ENCODE peak calls at places on chromosome 17, in six cellular contexts. C, U, E, R, K and F are unnamed samples.

GRCh38 chr17:76537288-76537577 is 276 bp downstream of the CYGB start:
- DNase-seq in C (peak), U (no peak), E (peak), R (no peak), K (no peak), F (no peak)

GRCh38 chr17:17551361-17551760 is 40.1 kb downstream of the PEMT start:
- DNase-seq in C (peak), U (no peak), E (no peak), R (no peak), K (no peak), F (no peak)

GRCh38 chr17:66507103-66507923 is 204.9 kb downstream of the PRKCA start:
- DNase-seq in C (peak), U (peak), E (peak), R (no peak), K (no peak), F (no peak)

GRCh38 chr17:76524598-76525512 is 12.7 kb downstream of the CYGB start:
- DNase-seq in C (no peak), U (peak), E (peak), R (no peak), K (no peak), F (no peak)

GRCh38 chr17:72661093-72661944 is 431.2 kb downstream of the SLC39A11 start:
- DNase-seq in C (no peak), U (peak), E (no peak), R (no peak), K (peak), F (peak)

GRCh38 chr17:81277938-81278693 is 17.0 kb downstream of the SLC38A10 start:
- DNase-seq in C (peak), U (no peak), E (no peak), R (no peak), K (no peak), F (no peak)

GRCh38 chr17:82219083-82219482 is 6.4 kb upstream of the CCDC57 start:
- DNase-seq in C (no peak), U (no peak), E (no peak), R (no peak), K (no peak), F (no peak)

GRCh38 chr17:31490991-31491793 is 99.7 kb downstream of the RAB11FIP4 start:
- DNase-seq in C (no peak), U (no peak), E (no peak), R (peak), K (no peak), F (no peak)

GRCh38 chr17:68310141-68310540 is 18.8 kb downstream of the ARSG start:
- DNase-seq in C (no peak), U (no peak), E (no peak), R (peak), K (no peak), F (no peak)

GRCh38 chr17:82915697-82916027 is 75.8 kb upstream of the ZNF750 start:
- DNase-seq in C (no peak), U (no peak), E (no peak), R (no peak), K (no peak), F (no peak)

GRCh38 chr17:40309938-40310510 is 1.0 kb downstream of the RARA start:
- DNase-seq in C (no peak), U (no peak), E (no peak), R (no peak), K (no peak), F (no peak)

GRCh38 chr17:82670661-82671060 is 22.4 kb upstream of the WDR45B start:
- DNase-seq in C (no peak), U (no peak), E (no peak), R (no peak), K (no peak), F (no peak)